ENCODE peak calls at places on chromosomes 5 and 9, in nine cellular contexts. One of them, this sample, is unnamed.

GRCh38 chr9:36135791-36136276 is 699 bp upstream of the GLIPR2 start:
- DNase-seq in CD4-positive, alpha-beta T cell: no peak
- DNase-seq in tibial artery: no peak
- DNase-seq in PC-3: no peak
- DNase-seq in A673: no peak
- DNase-seq in transverse colon: peak; percentile 41
- DNase-seq in DND-41: no peak
- DNase-seq in adrenal gland: no peak
- DNase-seq in CD8-positive, alpha-beta T cell: no peak
- DNase-seq in this sample: no peak

GRCh38 chr5:95655575-95655974 is 9.0 kb downstream of the RFESD start:
- DNase-seq in CD4-positive, alpha-beta T cell: no peak
- DNase-seq in tibial artery: no peak
- DNase-seq in PC-3: no peak
- DNase-seq in A673: no peak
- DNase-seq in transverse colon: no peak
- DNase-seq in DND-41: no peak
- DNase-seq in adrenal gland: no peak
- DNase-seq in CD8-positive, alpha-beta T cell: no peak
- DNase-seq in this sample: no peak

GRCh38 chr5:79990205-79990597 is 861 bp downstream of the MTX3 start:
- DNase-seq in CD4-positive, alpha-beta T cell: no peak
- DNase-seq in tibial artery: no peak
- DNase-seq in PC-3: peak; percentile 1
- DNase-seq in A673: peak; percentile 2
- DNase-seq in transverse colon: no peak
- DNase-seq in DND-41: no peak
- DNase-seq in adrenal gland: no peak
- DNase-seq in CD8-positive, alpha-beta T cell: no peak
- DNase-seq in this sample: no peak

GRCh38 chr9:116842658-116843057 is 155.6 kb downstream of the TRIM32 start:
- DNase-seq in CD4-positive, alpha-beta T cell: no peak
- DNase-seq in tibial artery: no peak
- DNase-seq in PC-3: peak; percentile 17
- DNase-seq in A673: no peak
- DNase-seq in transverse colon: no peak
- DNase-seq in DND-41: no peak
- DNase-seq in adrenal gland: no peak
- DNase-seq in CD8-positive, alpha-beta T cell: no peak
- DNase-seq in this sample: no peak

GRCh38 chr9:136340356-136341041 is 13.2 kb downstream of the GPSM1 start:
- DNase-seq in CD4-positive, alpha-beta T cell: no peak
- DNase-seq in tibial artery: no peak
- DNase-seq in PC-3: no peak
- DNase-seq in A673: no peak
- DNase-seq in transverse colon: no peak
- DNase-seq in DND-41: no peak
- DNase-seq in adrenal gland: no peak
- DNase-seq in CD8-positive, alpha-beta T cell: no peak
- DNase-seq in this sample: no peak

GRCh38 chr5:54249210-54250028 is 61.0 kb downstream of the ARL15 start:
- DNase-seq in CD4-positive, alpha-beta T cell: peak; percentile 10
- DNase-seq in tibial artery: no peak
- DNase-seq in PC-3: peak; percentile 19
- DNase-seq in A673: peak; percentile 78
- DNase-seq in transverse colon: peak; percentile 14
- DNase-seq in DND-41: peak; percentile 37
- DNase-seq in adrenal gland: peak; percentile 27
- DNase-seq in CD8-positive, alpha-beta T cell: peak; percentile 42
- DNase-seq in this sample: no peak

GRCh38 chr5:60843693-60844428 is at the start of gene ELOVL7:
- DNase-seq in CD4-positive, alpha-beta T cell: peak; percentile 2
- DNase-seq in tibial artery: peak; percentile 21
- DNase-seq in PC-3: peak; percentile 35
- DNase-seq in A673: peak; percentile 45
- DNase-seq in transverse colon: peak; percentile 87
- DNase-seq in DND-41: no peak
- DNase-seq in adrenal gland: peak; percentile 56
- DNase-seq in CD8-positive, alpha-beta T cell: peak; percentile 11
- DNase-seq in this sample: no peak

GRCh38 chr5:67774153-67774552 is 441.4 kb upstream of the PIK3R1 start:
- DNase-seq in CD4-positive, alpha-beta T cell: no peak
- DNase-seq in tibial artery: peak; percentile 47
- DNase-seq in PC-3: no peak
- DNase-seq in A673: no peak
- DNase-seq in transverse colon: no peak
- DNase-seq in DND-41: no peak
- DNase-seq in adrenal gland: no peak
- DNase-seq in CD8-positive, alpha-beta T cell: no peak
- DNase-seq in this sample: no peak

GRCh38 chr9:88816591-88816990 is 174.7 kb upstream of the S1PR3 start:
- DNase-seq in CD4-positive, alpha-beta T cell: no peak
- DNase-seq in tibial artery: no peak
- DNase-seq in PC-3: no peak
- DNase-seq in A673: no peak
- DNase-seq in transverse colon: no peak
- DNase-seq in DND-41: no peak
- DNase-seq in adrenal gland: no peak
- DNase-seq in CD8-positive, alpha-beta T cell: no peak
- DNase-seq in this sample: no peak

GRCh38 chr9:79896390-79896789 is 324.6 kb downstream of the TLE4 start:
- DNase-seq in CD4-positive, alpha-beta T cell: no peak
- DNase-seq in tibial artery: no peak
- DNase-seq in PC-3: peak; percentile 61
- DNase-seq in A673: peak; percentile 23
- DNase-seq in transverse colon: no peak
- DNase-seq in DND-41: no peak
- DNase-seq in adrenal gland: no peak
- DNase-seq in CD8-positive, alpha-beta T cell: no peak
- DNase-seq in this sample: no peak

GRCh38 chr5:115209279-115209678 is 39.6 kb upstream of the TRIM36 start:
- DNase-seq in CD4-positive, alpha-beta T cell: no peak
- DNase-seq in tibial artery: peak; percentile 35
- DNase-seq in PC-3: no peak
- DNase-seq in A673: no peak
- DNase-seq in transverse colon: peak; percentile 36
- DNase-seq in DND-41: peak; percentile 21
- DNase-seq in adrenal gland: peak; percentile 27
- DNase-seq in CD8-positive, alpha-beta T cell: peak; percentile 14
- DNase-seq in this sample: peak; percentile 1

GRCh38 chr5:129382921-129383672 is 77.0 kb upstream of the ADAMTS19 start:
- DNase-seq in CD4-positive, alpha-beta T cell: no peak
- DNase-seq in tibial artery: no peak
- DNase-seq in PC-3: no peak
- DNase-seq in A673: peak; percentile 4
- DNase-seq in transverse colon: no peak
- DNase-seq in DND-41: no peak
- DNase-seq in adrenal gland: no peak
- DNase-seq in CD8-positive, alpha-beta T cell: no peak
- DNase-seq in this sample: no peak

GRCh38 chr9:133715295-133715865 is 22.8 kb downstream of the SARDH start:
- DNase-seq in CD4-positive, alpha-beta T cell: no peak
- DNase-seq in tibial artery: no peak
- DNase-seq in PC-3: no peak
- DNase-seq in A673: peak; percentile 65
- DNase-seq in transverse colon: no peak
- DNase-seq in DND-41: no peak
- DNase-seq in adrenal gland: peak; percentile 42
- DNase-seq in CD8-positive, alpha-beta T cell: no peak
- DNase-seq in this sample: no peak

GRCh38 chr5:71877511-71877910 is 158.4 kb downstream of the CARTPT start:
- DNase-seq in CD4-positive, alpha-beta T cell: no peak
- DNase-seq in tibial artery: no peak
- DNase-seq in PC-3: no peak
- DNase-seq in A673: no peak
- DNase-seq in transverse colon: no peak
- DNase-seq in DND-41: no peak
- DNase-seq in adrenal gland: no peak
- DNase-seq in CD8-positive, alpha-beta T cell: no peak
- DNase-seq in this sample: no peak

GRCh38 chr9:97980918-97981827 is 2.0 kb upstream of the ANP32B start:
- DNase-seq in CD4-positive, alpha-beta T cell: no peak
- DNase-seq in tibial artery: peak; percentile 62
- DNase-seq in PC-3: no peak
- DNase-seq in A673: no peak
- DNase-seq in transverse colon: peak; percentile 28
- DNase-seq in DND-41: no peak
- DNase-seq in adrenal gland: no peak
- DNase-seq in CD8-positive, alpha-beta T cell: no peak
- DNase-seq in this sample: no peak

GRCh38 chr9:37968228-37968672 is 64.3 kb upstream of the SLC25A51 start:
- DNase-seq in CD4-positive, alpha-beta T cell: no peak
- DNase-seq in tibial artery: no peak
- DNase-seq in PC-3: peak; percentile 57
- DNase-seq in A673: no peak
- DNase-seq in transverse colon: peak; percentile 47
- DNase-seq in DND-41: no peak
- DNase-seq in adrenal gland: peak; percentile 90
- DNase-seq in CD8-positive, alpha-beta T cell: no peak
- DNase-seq in this sample: no peak

DNA sequence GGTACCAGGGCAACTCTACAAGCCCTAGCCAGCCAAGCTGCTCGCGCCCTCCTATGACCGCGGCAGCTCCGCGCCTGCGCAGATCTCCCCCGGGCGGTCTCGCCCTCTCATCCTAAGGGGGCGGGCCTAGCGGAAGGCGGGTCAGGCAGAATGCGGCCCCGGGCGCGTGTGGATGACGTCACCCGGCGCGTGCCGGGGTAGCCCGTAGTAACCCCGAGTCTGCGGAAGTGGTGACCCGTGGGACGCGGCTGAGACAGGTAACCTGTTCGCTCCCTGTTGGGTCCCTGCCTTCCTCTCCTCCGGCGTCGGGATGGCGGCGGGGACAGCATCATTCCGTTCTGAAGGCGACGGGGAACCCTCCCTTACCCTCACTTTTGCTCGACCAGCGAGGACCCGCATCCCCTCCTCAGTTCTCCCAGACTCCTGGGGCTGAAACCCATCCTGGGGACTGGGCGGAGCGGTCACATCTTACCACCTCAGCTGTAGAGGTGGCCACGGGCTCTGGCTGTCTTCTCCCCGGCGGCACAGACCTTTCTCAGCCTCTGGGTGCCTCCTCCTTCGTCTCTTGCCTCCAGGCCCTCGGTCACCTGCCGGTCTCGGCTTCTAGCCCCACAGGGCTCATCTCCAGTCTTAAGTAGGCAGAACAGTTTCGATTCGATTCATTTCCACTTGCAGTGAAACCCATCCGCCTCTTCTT is at the start of gene AOPEP:
- DNase-seq in CD4-positive, alpha-beta T cell: peak; percentile 99
- DNase-seq in tibial artery: peak; percentile 98
- DNase-seq in PC-3: peak; percentile 94
- DNase-seq in A673: peak; percentile 97
- DNase-seq in transverse colon: peak; percentile 100
- DNase-seq in DND-41: peak; percentile 96
- DNase-seq in adrenal gland: peak; percentile 97
- DNase-seq in CD8-positive, alpha-beta T cell: peak; percentile 100
- DNase-seq in this sample: peak; percentile 99
- H3K27ac ChIP-seq in CD4-positive, alpha-beta T cell: peak within 1 kb of the TSS; percentile 88
- H3K27ac ChIP-seq in tibial artery: peak within 1 kb of the TSS; percentile 83
- H3K27ac ChIP-seq in PC-3: peak within 1 kb of the TSS; percentile 35
- H3K27ac ChIP-seq in A673: peak within 1 kb of the TSS; percentile 69
- H3K27ac ChIP-seq in transverse colon: peak within 1 kb of the TSS; percentile 89
- H3K27ac ChIP-seq in DND-41: peak within 1 kb of the TSS; percentile 74
- H3K27ac ChIP-seq in adrenal gland: peak within 1 kb of the TSS; percentile 82
- H3K27ac ChIP-seq in CD8-positive, alpha-beta T cell: peak within 1 kb of the TSS; percentile 96
- H3K27ac ChIP-seq in this sample: peak within 1 kb of the TSS; percentile 95

GRCh38 chr9:93378276-93378675 is 73.2 kb upstream of the FAM120A start:
- DNase-seq in CD4-positive, alpha-beta T cell: no peak
- DNase-seq in tibial artery: no peak
- DNase-seq in PC-3: no peak
- DNase-seq in A673: no peak
- DNase-seq in transverse colon: no peak
- DNase-seq in DND-41: no peak
- DNase-seq in adrenal gland: no peak
- DNase-seq in CD8-positive, alpha-beta T cell: no peak
- DNase-seq in this sample: no peak
- H3K27me3 ChIP-seq in CD4-positive, alpha-beta T cell: peaks cover 18% of the 10 kb centered on the region
- H3K27me3 ChIP-seq in tibial artery: peaks cover 8% of the 10 kb centered on the region
- H3K27me3 ChIP-seq in PC-3: no peaks in the 10 kb centered on the region
- H3K27me3 ChIP-seq in A673: peaks cover 19% of the 10 kb centered on the region
- H3K27me3 ChIP-seq in transverse colon: no peaks in the 10 kb centered on the region
- H3K27me3 ChIP-seq in DND-41: no peaks in the 10 kb centered on the region
- H3K27me3 ChIP-seq in adrenal gland: peaks cover 4% of the 10 kb centered on the region
- H3K27me3 ChIP-seq in CD8-positive, alpha-beta T cell: no peaks in the 10 kb centered on the region
- H3K27me3 ChIP-seq in this sample: no peaks in the 10 kb centered on the region

DNA sequence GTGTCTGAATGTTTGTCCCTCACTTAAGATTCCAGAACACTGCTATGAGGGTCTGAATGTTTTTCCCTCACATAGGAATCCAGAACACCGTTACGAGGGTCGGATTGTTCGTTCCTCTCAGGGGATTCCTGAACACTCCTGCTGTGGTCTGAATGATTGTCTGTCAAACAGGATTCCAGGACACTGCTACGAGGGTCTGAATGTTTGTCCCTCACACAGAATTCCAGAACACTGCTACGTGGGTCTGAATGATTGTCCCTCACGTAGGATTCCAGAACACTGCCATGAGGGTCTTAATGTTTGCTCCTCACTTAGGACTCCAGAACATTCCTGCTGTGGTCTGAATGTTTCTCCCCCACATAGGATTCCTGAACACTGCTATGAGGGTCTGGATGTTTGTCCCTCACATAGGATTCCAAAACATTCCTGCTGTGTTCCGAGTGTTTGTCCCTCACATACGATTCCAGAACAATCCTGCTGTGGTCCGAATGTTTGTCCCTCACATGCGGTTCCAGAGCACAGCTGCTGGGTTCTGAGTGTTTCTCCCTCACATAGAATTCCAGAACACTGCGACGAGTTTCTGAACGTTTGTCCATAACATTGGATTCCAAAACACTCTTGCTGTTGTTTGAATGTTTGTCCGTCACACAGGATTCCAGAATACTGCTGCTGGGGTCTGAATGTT is 199.5 kb downstream of the FOXD4L6 start:
- DNase-seq in CD4-positive, alpha-beta T cell: no peak
- DNase-seq in tibial artery: no peak
- DNase-seq in PC-3: no peak
- DNase-seq in A673: no peak
- DNase-seq in transverse colon: no peak
- DNase-seq in DND-41: no peak
- DNase-seq in adrenal gland: no peak
- DNase-seq in CD8-positive, alpha-beta T cell: no peak
- DNase-seq in this sample: no peak
- H3K9me3 ChIP-seq in CD4-positive, alpha-beta T cell: peaks cover 73% of the 10 kb centered on the region
- H3K9me3 ChIP-seq in tibial artery: peaks cover 92% of the 10 kb centered on the region
- H3K9me3 ChIP-seq in PC-3: no peaks in the 10 kb centered on the region
- H3K9me3 ChIP-seq in A673: peaks cover 14% of the 10 kb centered on the region
- H3K9me3 ChIP-seq in transverse colon: peaks cover 71% of the 10 kb centered on the region
- H3K9me3 ChIP-seq in DND-41: no peaks in the 10 kb centered on the region
- H3K9me3 ChIP-seq in adrenal gland: no peaks in the 10 kb centered on the region
- H3K9me3 ChIP-seq in CD8-positive, alpha-beta T cell: peaks cover 51% of the 10 kb centered on the region
- H3K9me3 ChIP-seq in this sample: peaks cover 45% of the 10 kb centered on the region

DNA sequence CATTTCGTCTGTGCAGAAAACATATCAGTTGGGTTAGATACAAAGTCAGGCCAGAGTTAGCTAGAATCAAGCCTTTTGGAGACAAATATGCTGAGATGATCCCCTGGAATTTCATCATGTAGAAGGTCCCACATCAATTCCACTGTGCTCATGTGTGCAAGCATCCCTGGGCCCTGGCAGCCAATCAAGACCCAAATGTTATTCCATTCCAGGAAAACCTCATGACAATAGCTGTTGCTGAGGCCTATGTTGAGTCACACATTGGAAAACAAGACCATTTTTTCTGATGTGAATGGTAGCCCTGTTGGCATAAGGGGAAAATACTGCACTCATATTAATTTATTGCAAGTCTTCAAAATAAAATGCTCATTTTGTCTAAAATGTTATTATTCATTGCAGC is 11.5 kb downstream of the SPOCK1 start:
- DNase-seq in CD4-positive, alpha-beta T cell: no peak
- DNase-seq in tibial artery: peak; percentile 82
- DNase-seq in PC-3: peak; percentile 9
- DNase-seq in A673: no peak
- DNase-seq in transverse colon: no peak
- DNase-seq in DND-41: no peak
- DNase-seq in adrenal gland: no peak
- DNase-seq in CD8-positive, alpha-beta T cell: no peak
- DNase-seq in this sample: no peak
- H3K27ac ChIP-seq in CD4-positive, alpha-beta T cell: no peak overlapping the region
- H3K27ac ChIP-seq in tibial artery: peak overlapping the region; percentile 3
- H3K27ac ChIP-seq in PC-3: no peak overlapping the region
- H3K27ac ChIP-seq in A673: no peak overlapping the region
- H3K27ac ChIP-seq in transverse colon: no peak overlapping the region
- H3K27ac ChIP-seq in DND-41: no peak overlapping the region
- H3K27ac ChIP-seq in adrenal gland: no peak overlapping the region
- H3K27ac ChIP-seq in CD8-positive, alpha-beta T cell: no peak overlapping the region
- H3K27ac ChIP-seq in this sample: no peak overlapping the region